ENCODE peak calls at places on chromosomes 5 and 9, in ten cellular contexts. I is H1; D is tibial nerve; M is heart left ventricle; P is fibroblast of lung; F is adipocyte; B is Caco-2; J is breast epithelium; E is neuronal stem cell; G is CD8-positive, alpha-beta T cell. Q is an unnamed sample.

GRCh38 chr9:86046080-86046636 is 53.2 kb downstream of the GOLM1 start:
- DNase-seq in I (no peak), P (no peak), B (no peak), E (no peak), J (no peak), F (no peak), D (no peak), M (no peak), G (no peak), Q (no peak)

GRCh38 chr5:153491408-153491807 is 938 bp downstream of the GRIA1 start:
- DNase-seq in F (no peak), B (no peak), G (no peak), D (no peak), E (no peak), I (no peak), P (no peak), M (no peak), J (no peak), Q (no peak)

GRCh38 chr5:149153751-149154610 is 12.7 kb downstream of the ABLIM3 start:
- DNase-seq in I (no peak), G (no peak), E (no peak), J (no peak), B (no peak), M (peak; percentile 69), D (no peak), F (peak; percentile 69), P (peak; percentile 70), Q (no peak)

GRCh38 chr5:151123897-151124751 is 33.5 kb downstream of the ANXA6 start:
- DNase-seq in J (peak; percentile 56), G (peak; percentile 70), E (no peak), M (peak; percentile 60), I (no peak), B (no peak), F (peak; percentile 8), D (no peak), P (peak; percentile 36), Q (peak; percentile 45)

GRCh38 chr9:132210472-132211145 is 48.8 kb downstream of the NTNG2 start:
- DNase-seq in G (no peak), J (no peak), M (no peak), F (no peak), P (peak; percentile 85), E (no peak), B (no peak), I (no peak), D (no peak), Q (no peak)

GRCh38 chr5:33146916-33147315 is 293.8 kb upstream of the TARS1 start:
- DNase-seq in M (no peak), D (no peak), B (no peak), I (no peak), G (no peak), J (no peak), E (no peak), F (peak; percentile 14), P (peak; percentile 50), Q (no peak)

GRCh38 chr5:91219141-91219802 is 163.8 kb downstream of the ARRDC3 start:
- DNase-seq in J (peak; percentile 32), B (peak; percentile 94), I (no peak), D (peak; percentile 18), M (no peak), G (no peak), P (peak; percentile 81), E (no peak), F (peak; percentile 89), Q (no peak)

GRCh38 chr5:44332360-44332971 is 56.8 kb downstream of the FGF10 start:
- DNase-seq in P (peak; percentile 11), M (no peak), G (no peak), B (no peak), D (no peak), E (peak; percentile 49), J (no peak), F (peak; percentile 74), I (no peak), Q (no peak)

GRCh38 chr5:91495699-91496098 is 112.6 kb upstream of the ARRDC3 start:
- DNase-seq in J (no peak), E (no peak), M (no peak), P (no peak), D (no peak), I (no peak), B (no peak), F (no peak), G (no peak), Q (no peak)

GRCh38 chr9:111034573-111035539 is 3.4 kb downstream of the LPAR1 start:
- DNase-seq in P (no peak), M (no peak), G (no peak), I (no peak), E (no peak), F (peak; percentile 61), D (no peak), B (no peak), J (no peak), Q (no peak)

GRCh38 chr9:122212473-122213004 is 16.2 kb downstream of the LHX6 start:
- DNase-seq in B (no peak), E (no peak), I (no peak), M (no peak), G (no peak), J (no peak), P (no peak), F (no peak), D (no peak), Q (no peak)

GRCh38 chr9:113953541-113953940 is 77.4 kb downstream of the ZNF618 start:
- DNase-seq in P (peak; percentile 81), J (no peak), F (no peak), M (no peak), B (no peak), I (no peak), G (no peak), E (no peak), D (no peak), Q (no peak)

GRCh38 chr5:33662721-33663435 is 222.1 kb downstream of the TARS1 start:
- DNase-seq in I (no peak), B (no peak), F (peak; percentile 61), J (no peak), D (no peak), M (no peak), P (peak; percentile 72), E (no peak), G (no peak), Q (no peak)

GRCh38 chr5:167731951-167732350 is 559.5 kb upstream of the WWC1 start:
- DNase-seq in D (no peak), E (no peak), F (no peak), G (no peak), B (no peak), J (no peak), I (no peak), P (peak; percentile 72), M (no peak), Q (no peak)
- H3K4me1 ChIP-seq in D (no peaks in the 10 kb centered on the region), E (peaks cover 1% of the 10 kb centered on the region), F (peaks cover 34% of the 10 kb centered on the region), G (no peaks in the 10 kb centered on the region), B (no peaks in the 10 kb centered on the region), J (no peaks in the 10 kb centered on the region), I (no peaks in the 10 kb centered on the region), P (no peaks in the 10 kb centered on the region), M (no peaks in the 10 kb centered on the region), Q (no peaks in the 10 kb centered on the region)

GRCh38 chr5:39195198-39195826 is 24.1 kb downstream of the FYB1 start:
- DNase-seq in D (no peak), J (no peak), P (no peak), E (no peak), G (no peak), F (peak; percentile 18), I (no peak), M (no peak), B (no peak), Q (no peak)

GRCh38 chr5:39197556-39197955 is 21.8 kb downstream of the FYB1 start:
- DNase-seq in E (no peak), P (no peak), M (no peak), G (peak; percentile 77), D (no peak), J (no peak), I (no peak), F (no peak), B (no peak), Q (no peak)

GRCh38 chr5:39193553-39194465 is 25.6 kb downstream of the FYB1 start:
- DNase-seq in G (no peak), F (no peak), B (no peak), M (no peak), E (no peak), D (no peak), I (no peak), J (no peak), P (no peak), Q (no peak)

GRCh38 chr5:39192449-39193160 is 26.8 kb downstream of the FYB1 start:
- DNase-seq in E (no peak), J (no peak), F (no peak), I (no peak), B (peak; percentile 42), D (no peak), G (no peak), P (no peak), M (no peak), Q (no peak)

DNA sequence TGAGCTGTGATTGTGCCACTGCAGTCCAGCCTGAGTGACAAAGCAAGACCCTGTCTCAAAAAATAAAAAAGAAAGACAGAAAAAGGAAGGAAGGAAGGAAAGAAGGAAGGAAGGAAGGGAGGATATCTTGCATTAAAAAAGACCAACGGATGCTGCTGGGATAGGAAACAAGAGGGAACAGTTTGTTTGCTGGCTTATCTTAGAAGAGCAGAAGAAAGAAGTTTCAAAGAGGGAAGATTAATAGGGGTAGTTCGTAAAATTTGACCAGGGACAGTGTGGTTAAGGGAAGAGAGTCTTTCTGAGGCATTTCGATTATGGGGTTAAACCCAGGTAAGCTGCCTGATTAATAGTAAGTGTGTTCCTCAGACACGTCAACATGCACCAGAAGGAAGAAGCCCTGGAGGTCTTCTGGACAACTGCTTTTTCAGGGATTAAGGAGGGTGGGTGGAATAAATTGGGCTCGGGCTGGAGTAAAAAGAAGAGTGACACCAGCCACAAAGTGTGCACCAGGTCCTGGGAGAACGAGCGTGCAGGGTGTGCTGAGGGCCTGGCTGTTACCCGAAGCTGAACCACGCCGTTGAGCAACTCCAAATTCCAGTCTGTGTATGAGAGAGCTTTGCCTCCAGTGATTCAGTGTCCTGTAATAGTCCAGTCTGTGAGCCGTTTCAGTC is 24.8 kb downstream of the FYB1 start:
- DNase-seq in P (peak; percentile 68), B (peak; percentile 71), I (no peak), D (no peak), J (no peak), G (no peak), M (no peak), F (peak; percentile 96), E (no peak), Q (no peak)
- H3K4me1 ChIP-seq in P (no peaks in the 10 kb centered on the region), B (peaks cover 85% of the 10 kb centered on the region), I (no peaks in the 10 kb centered on the region), D (no peaks in the 10 kb centered on the region), J (no peaks in the 10 kb centered on the region), G (peaks cover 72% of the 10 kb centered on the region), M (no peaks in the 10 kb centered on the region), F (peaks cover 20% of the 10 kb centered on the region), E (no peaks in the 10 kb centered on the region), Q (no peaks in the 10 kb centered on the region)

GRCh38 chr9:13431137-13431536 is 151.6 kb upstream of the MPDZ start:
- DNase-seq in D (no peak), M (no peak), G (no peak), F (no peak), B (no peak), J (no peak), P (no peak), I (no peak), E (no peak), Q (no peak)
- H3K4me1 ChIP-seq in D (no peaks in the 10 kb centered on the region), M (peaks cover 13% of the 10 kb centered on the region), G (no peaks in the 10 kb centered on the region), F (peaks cover 6% of the 10 kb centered on the region), B (no peaks in the 10 kb centered on the region), J (no peaks in the 10 kb centered on the region), P (no peaks in the 10 kb centered on the region), I (peaks cover 7% of the 10 kb centered on the region), E (peaks cover 4% of the 10 kb centered on the region), Q (no peaks in the 10 kb centered on the region)

DNA sequence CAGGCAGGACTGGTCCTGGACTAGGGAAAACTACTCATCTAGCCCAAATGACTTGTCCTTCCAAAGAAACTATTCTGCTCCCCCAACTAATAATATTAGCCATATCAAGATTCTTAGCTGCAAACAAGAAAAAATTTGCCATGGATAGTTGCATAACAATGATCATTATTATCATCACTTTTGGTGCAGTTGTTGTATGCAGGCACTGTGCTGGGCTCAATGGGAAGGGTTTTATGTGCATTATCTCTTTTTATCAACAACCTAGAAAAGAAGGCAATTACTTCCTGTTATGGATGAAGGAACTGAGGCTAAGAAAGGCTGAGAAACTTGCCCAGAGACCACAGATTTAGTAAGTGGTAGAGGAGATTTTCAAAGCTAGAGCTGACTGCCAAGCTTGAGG is 20.3 kb upstream of the MEGF9 start:
- DNase-seq in J (no peak), G (no peak), E (no peak), F (no peak), M (no peak), B (no peak), I (no peak), D (no peak), P (no peak), Q (no peak)
- H3K4me1 ChIP-seq in J (no peaks in the 10 kb centered on the region), G (no peaks in the 10 kb centered on the region), E (peaks cover 10% of the 10 kb centered on the region), F (peaks cover 77% of the 10 kb centered on the region), M (peaks cover 6% of the 10 kb centered on the region), B (peaks cover 15% of the 10 kb centered on the region), I (no peaks in the 10 kb centered on the region), D (peaks cover 14% of the 10 kb centered on the region), P (peaks cover 14% of the 10 kb centered on the region), Q (no peaks in the 10 kb centered on the region)

Q was measured in uterus.